ENCODE peak calls at places on chromosome X, in seven cellular contexts. One of them, this sample, is unnamed.

GRCh38 chrX:111874241-111874640 is 1.7 kb upstream of the TRPC5OS start:
- DNase-seq in nucleus accumbens: no peak
- DNase-seq in activated CD4-positive, alpha-beta T cell treated with anti-CD3 and anti-CD28 coated beads, Interleukin-2, amount 10 ng/mL, durations not matched to agents 7 days and 5 days: no peak
- DNase-seq in anterior cingulate cortex: no peak
- DNase-seq in fibroblast of lung: no peak
- DNase-seq in activated naive CD8-positive, alpha-beta T cell treated with anti-CD3 and anti-CD28 coated beads for 36 hours: no peak
- DNase-seq in smooth muscle cell of the brain vasculature: no peak
- DNase-seq in this sample: no peak

GRCh38 chrX:148928803-148929202 is 428.4 kb downstream of the AFF2 start:
- DNase-seq in nucleus accumbens: no peak
- DNase-seq in activated naive CD8-positive, alpha-beta T cell treated with anti-CD3 and anti-CD28 coated beads for 36 hours: no peak
- DNase-seq in smooth muscle cell of the brain vasculature: no peak
- DNase-seq in anterior cingulate cortex: no peak
- DNase-seq in activated CD4-positive, alpha-beta T cell treated with anti-CD3 and anti-CD28 coated beads, Interleukin-2, amount 10 ng/mL, durations not matched to agents 7 days and 5 days: no peak
- DNase-seq in fibroblast of lung: peak
- DNase-seq in this sample: no peak

GRCh38 chrX:125620715-125621587 is 301.3 kb downstream of the TEX13C start:
- DNase-seq in activated naive CD8-positive, alpha-beta T cell treated with anti-CD3 and anti-CD28 coated beads for 36 hours: no peak
- DNase-seq in nucleus accumbens: no peak
- DNase-seq in smooth muscle cell of the brain vasculature: no peak
- DNase-seq in anterior cingulate cortex: no peak
- DNase-seq in activated CD4-positive, alpha-beta T cell treated with anti-CD3 and anti-CD28 coated beads, Interleukin-2, amount 10 ng/mL, durations not matched to agents 7 days and 5 days: no peak
- DNase-seq in fibroblast of lung: no peak
- DNase-seq in this sample: no peak

GRCh38 chrX:150074175-150074574 is 135.9 kb upstream of the EOLA2 start:
- DNase-seq in activated naive CD8-positive, alpha-beta T cell treated with anti-CD3 and anti-CD28 coated beads for 36 hours: no peak
- DNase-seq in anterior cingulate cortex: no peak
- DNase-seq in activated CD4-positive, alpha-beta T cell treated with anti-CD3 and anti-CD28 coated beads, Interleukin-2, amount 10 ng/mL, durations not matched to agents 7 days and 5 days: no peak
- DNase-seq in smooth muscle cell of the brain vasculature: no peak
- DNase-seq in fibroblast of lung: peak
- DNase-seq in nucleus accumbens: no peak
- DNase-seq in this sample: no peak

GRCh38 chrX:154332561-154332960 is 37.0 kb downstream of the TKTL1 start:
- DNase-seq in nucleus accumbens: no peak
- DNase-seq in smooth muscle cell of the brain vasculature: no peak
- DNase-seq in activated naive CD8-positive, alpha-beta T cell treated with anti-CD3 and anti-CD28 coated beads for 36 hours: no peak
- DNase-seq in anterior cingulate cortex: no peak
- DNase-seq in fibroblast of lung: no peak
- DNase-seq in activated CD4-positive, alpha-beta T cell treated with anti-CD3 and anti-CD28 coated beads, Interleukin-2, amount 10 ng/mL, durations not matched to agents 7 days and 5 days: no peak
- DNase-seq in this sample: no peak

GRCh38 chrX:155997436-155997835 is at the start of gene IL9R:
- DNase-seq in nucleus accumbens: no peak
- DNase-seq in anterior cingulate cortex: no peak
- DNase-seq in activated CD4-positive, alpha-beta T cell treated with anti-CD3 and anti-CD28 coated beads, Interleukin-2, amount 10 ng/mL, durations not matched to agents 7 days and 5 days: peak
- DNase-seq in smooth muscle cell of the brain vasculature: no peak
- DNase-seq in activated naive CD8-positive, alpha-beta T cell treated with anti-CD3 and anti-CD28 coated beads for 36 hours: peak
- DNase-seq in fibroblast of lung: no peak
- DNase-seq in this sample: no peak

GRCh38 chrX:77719388-77719787 is 66.6 kb downstream of the ATRX start:
- DNase-seq in activated CD4-positive, alpha-beta T cell treated with anti-CD3 and anti-CD28 coated beads, Interleukin-2, amount 10 ng/mL, durations not matched to agents 7 days and 5 days: no peak
- DNase-seq in activated naive CD8-positive, alpha-beta T cell treated with anti-CD3 and anti-CD28 coated beads for 36 hours: no peak
- DNase-seq in fibroblast of lung: no peak
- DNase-seq in anterior cingulate cortex: no peak
- DNase-seq in smooth muscle cell of the brain vasculature: no peak
- DNase-seq in nucleus accumbens: no peak
- DNase-seq in this sample: no peak

GRCh38 chrX:40329616-40330015 is 231.9 kb upstream of the BCOR start:
- DNase-seq in activated naive CD8-positive, alpha-beta T cell treated with anti-CD3 and anti-CD28 coated beads for 36 hours: no peak
- DNase-seq in nucleus accumbens: no peak
- DNase-seq in activated CD4-positive, alpha-beta T cell treated with anti-CD3 and anti-CD28 coated beads, Interleukin-2, amount 10 ng/mL, durations not matched to agents 7 days and 5 days: no peak
- DNase-seq in smooth muscle cell of the brain vasculature: no peak
- DNase-seq in anterior cingulate cortex: no peak
- DNase-seq in fibroblast of lung: no peak
- DNase-seq in this sample: no peak

GRCh38 chrX:120727503-120727902 is 97.6 kb upstream of the C1GALT1C1 start:
- DNase-seq in smooth muscle cell of the brain vasculature: no peak
- DNase-seq in nucleus accumbens: no peak
- DNase-seq in activated naive CD8-positive, alpha-beta T cell treated with anti-CD3 and anti-CD28 coated beads for 36 hours: no peak
- DNase-seq in activated CD4-positive, alpha-beta T cell treated with anti-CD3 and anti-CD28 coated beads, Interleukin-2, amount 10 ng/mL, durations not matched to agents 7 days and 5 days: no peak
- DNase-seq in fibroblast of lung: no peak
- DNase-seq in anterior cingulate cortex: no peak
- DNase-seq in this sample: no peak

GRCh38 chrX:42783456-42783855 is 5.5 kb upstream of the PPP1R2C start:
- DNase-seq in anterior cingulate cortex: no peak
- DNase-seq in nucleus accumbens: no peak
- DNase-seq in activated naive CD8-positive, alpha-beta T cell treated with anti-CD3 and anti-CD28 coated beads for 36 hours: no peak
- DNase-seq in fibroblast of lung: no peak
- DNase-seq in smooth muscle cell of the brain vasculature: no peak
- DNase-seq in activated CD4-positive, alpha-beta T cell treated with anti-CD3 and anti-CD28 coated beads, Interleukin-2, amount 10 ng/mL, durations not matched to agents 7 days and 5 days: no peak
- DNase-seq in this sample: no peak

GRCh38 chrX:119728487-119728886 is 29.9 kb upstream of the SOWAHD start:
- DNase-seq in anterior cingulate cortex: no peak
- DNase-seq in activated naive CD8-positive, alpha-beta T cell treated with anti-CD3 and anti-CD28 coated beads for 36 hours: no peak
- DNase-seq in activated CD4-positive, alpha-beta T cell treated with anti-CD3 and anti-CD28 coated beads, Interleukin-2, amount 10 ng/mL, durations not matched to agents 7 days and 5 days: no peak
- DNase-seq in fibroblast of lung: no peak
- DNase-seq in smooth muscle cell of the brain vasculature: no peak
- DNase-seq in nucleus accumbens: no peak
- DNase-seq in this sample: no peak

GRCh38 chrX:9327747-9328145 is 137.1 kb upstream of the TBL1X start:
- DNase-seq in fibroblast of lung: peak
- DNase-seq in smooth muscle cell of the brain vasculature: no peak
- DNase-seq in activated CD4-positive, alpha-beta T cell treated with anti-CD3 and anti-CD28 coated beads, Interleukin-2, amount 10 ng/mL, durations not matched to agents 7 days and 5 days: no peak
- DNase-seq in activated naive CD8-positive, alpha-beta T cell treated with anti-CD3 and anti-CD28 coated beads for 36 hours: no peak
- DNase-seq in anterior cingulate cortex: no peak
- DNase-seq in nucleus accumbens: no peak
- DNase-seq in this sample: no peak

GRCh38 chrX:19807414-19807813 is 80.0 kb downstream of the SH3KBP1 start:
- DNase-seq in anterior cingulate cortex: no peak
- DNase-seq in activated naive CD8-positive, alpha-beta T cell treated with anti-CD3 and anti-CD28 coated beads for 36 hours: no peak
- DNase-seq in nucleus accumbens: no peak
- DNase-seq in fibroblast of lung: no peak
- DNase-seq in smooth muscle cell of the brain vasculature: no peak
- DNase-seq in activated CD4-positive, alpha-beta T cell treated with anti-CD3 and anti-CD28 coated beads, Interleukin-2, amount 10 ng/mL, durations not matched to agents 7 days and 5 days: no peak
- DNase-seq in this sample: no peak

GRCh38 chrX:40184968-40185367 is 87.2 kb upstream of the BCOR start:
- DNase-seq in anterior cingulate cortex: no peak
- DNase-seq in activated naive CD8-positive, alpha-beta T cell treated with anti-CD3 and anti-CD28 coated beads for 36 hours: no peak
- DNase-seq in smooth muscle cell of the brain vasculature: no peak
- DNase-seq in nucleus accumbens: no peak
- DNase-seq in activated CD4-positive, alpha-beta T cell treated with anti-CD3 and anti-CD28 coated beads, Interleukin-2, amount 10 ng/mL, durations not matched to agents 7 days and 5 days: no peak
- DNase-seq in fibroblast of lung: no peak
- DNase-seq in this sample: no peak

GRCh38 chrX:53377464-53377863 is 45.0 kb downstream of the SMC1A start:
- DNase-seq in nucleus accumbens: no peak
- DNase-seq in anterior cingulate cortex: no peak
- DNase-seq in smooth muscle cell of the brain vasculature: no peak
- DNase-seq in fibroblast of lung: no peak
- DNase-seq in activated naive CD8-positive, alpha-beta T cell treated with anti-CD3 and anti-CD28 coated beads for 36 hours: no peak
- DNase-seq in activated CD4-positive, alpha-beta T cell treated with anti-CD3 and anti-CD28 coated beads, Interleukin-2, amount 10 ng/mL, durations not matched to agents 7 days and 5 days: no peak
- DNase-seq in this sample: no peak

GRCh38 chrX:120824021-120824420 is 51.6 kb downstream of the CT47B1 start:
- DNase-seq in fibroblast of lung: no peak
- DNase-seq in smooth muscle cell of the brain vasculature: no peak
- DNase-seq in activated naive CD8-positive, alpha-beta T cell treated with anti-CD3 and anti-CD28 coated beads for 36 hours: no peak
- DNase-seq in anterior cingulate cortex: no peak
- DNase-seq in nucleus accumbens: no peak
- DNase-seq in activated CD4-positive, alpha-beta T cell treated with anti-CD3 and anti-CD28 coated beads, Interleukin-2, amount 10 ng/mL, durations not matched to agents 7 days and 5 days: no peak
- DNase-seq in this sample: no peak

GRCh38 chrX:40245411-40246140 is 147.8 kb upstream of the BCOR start:
- DNase-seq in smooth muscle cell of the brain vasculature: no peak
- DNase-seq in nucleus accumbens: no peak
- DNase-seq in activated CD4-positive, alpha-beta T cell treated with anti-CD3 and anti-CD28 coated beads, Interleukin-2, amount 10 ng/mL, durations not matched to agents 7 days and 5 days: no peak
- DNase-seq in activated naive CD8-positive, alpha-beta T cell treated with anti-CD3 and anti-CD28 coated beads for 36 hours: no peak
- DNase-seq in fibroblast of lung: peak
- DNase-seq in anterior cingulate cortex: no peak
- DNase-seq in this sample: no peak

GRCh38 chrX:69024931-69025330 is 140.3 kb downstream of the PJA1 start:
- DNase-seq in anterior cingulate cortex: no peak
- DNase-seq in smooth muscle cell of the brain vasculature: no peak
- DNase-seq in activated CD4-positive, alpha-beta T cell treated with anti-CD3 and anti-CD28 coated beads, Interleukin-2, amount 10 ng/mL, durations not matched to agents 7 days and 5 days: no peak
- DNase-seq in fibroblast of lung: peak
- DNase-seq in activated naive CD8-positive, alpha-beta T cell treated with anti-CD3 and anti-CD28 coated beads for 36 hours: no peak
- DNase-seq in nucleus accumbens: no peak
- DNase-seq in this sample: no peak

GRCh38 chrX:135639066-135639815 is 74.2 kb upstream of the CT45A1 start:
- DNase-seq in activated CD4-positive, alpha-beta T cell treated with anti-CD3 and anti-CD28 coated beads, Interleukin-2, amount 10 ng/mL, durations not matched to agents 7 days and 5 days: no peak
- DNase-seq in nucleus accumbens: no peak
- DNase-seq in anterior cingulate cortex: no peak
- DNase-seq in smooth muscle cell of the brain vasculature: no peak
- DNase-seq in fibroblast of lung: no peak
- DNase-seq in activated naive CD8-positive, alpha-beta T cell treated with anti-CD3 and anti-CD28 coated beads for 36 hours: no peak
- DNase-seq in this sample: no peak

GRCh38 chrX:24676403-24677024 is 17.2 kb upstream of the POLA1 start:
- DNase-seq in nucleus accumbens: no peak
- DNase-seq in activated naive CD8-positive, alpha-beta T cell treated with anti-CD3 and anti-CD28 coated beads for 36 hours: no peak
- DNase-seq in anterior cingulate cortex: no peak
- DNase-seq in smooth muscle cell of the brain vasculature: no peak
- DNase-seq in activated CD4-positive, alpha-beta T cell treated with anti-CD3 and anti-CD28 coated beads, Interleukin-2, amount 10 ng/mL, durations not matched to agents 7 days and 5 days: peak
- DNase-seq in fibroblast of lung: no peak
- DNase-seq in this sample: no peak

GRCh38 chrX:18931972-18932371 is 51.9 kb downstream of the PHKA2 start:
- DNase-seq in nucleus accumbens: no peak
- DNase-seq in activated CD4-positive, alpha-beta T cell treated with anti-CD3 and anti-CD28 coated beads, Interleukin-2, amount 10 ng/mL, durations not matched to agents 7 days and 5 days: peak
- DNase-seq in activated naive CD8-positive, alpha-beta T cell treated with anti-CD3 and anti-CD28 coated beads for 36 hours: no peak
- DNase-seq in anterior cingulate cortex: no peak
- DNase-seq in fibroblast of lung: peak
- DNase-seq in smooth muscle cell of the brain vasculature: no peak
- DNase-seq in this sample: no peak

GRCh38 chrX:10017866-10018265 is 50.7 kb downstream of the CLDN34 start:
- DNase-seq in activated CD4-positive, alpha-beta T cell treated with anti-CD3 and anti-CD28 coated beads, Interleukin-2, amount 10 ng/mL, durations not matched to agents 7 days and 5 days: no peak
- DNase-seq in smooth muscle cell of the brain vasculature: no peak
- DNase-seq in fibroblast of lung: peak
- DNase-seq in activated naive CD8-positive, alpha-beta T cell treated with anti-CD3 and anti-CD28 coated beads for 36 hours: no peak
- DNase-seq in nucleus accumbens: no peak
- DNase-seq in anterior cingulate cortex: no peak
- DNase-seq in this sample: no peak

GRCh38 chrX:7316280-7316679 is 168.3 kb upstream of the PUDP start:
- DNase-seq in anterior cingulate cortex: no peak
- DNase-seq in nucleus accumbens: no peak
- DNase-seq in smooth muscle cell of the brain vasculature: no peak
- DNase-seq in activated naive CD8-positive, alpha-beta T cell treated with anti-CD3 and anti-CD28 coated beads for 36 hours: no peak
- DNase-seq in fibroblast of lung: peak
- DNase-seq in activated CD4-positive, alpha-beta T cell treated with anti-CD3 and anti-CD28 coated beads, Interleukin-2, amount 10 ng/mL, durations not matched to agents 7 days and 5 days: no peak
- DNase-seq in this sample: no peak

GRCh38 chrX:107610667-107611066 is 17.6 kb upstream of the PRPS1 start:
- DNase-seq in fibroblast of lung: no peak
- DNase-seq in nucleus accumbens: no peak
- DNase-seq in anterior cingulate cortex: no peak
- DNase-seq in activated CD4-positive, alpha-beta T cell treated with anti-CD3 and anti-CD28 coated beads, Interleukin-2, amount 10 ng/mL, durations not matched to agents 7 days and 5 days: no peak
- DNase-seq in smooth muscle cell of the brain vasculature: no peak
- DNase-seq in activated naive CD8-positive, alpha-beta T cell treated with anti-CD3 and anti-CD28 coated beads for 36 hours: no peak
- DNase-seq in this sample: no peak

GRCh38 chrX:19176901-19177630 is 54.8 kb upstream of the ADGRG2 start:
- DNase-seq in smooth muscle cell of the brain vasculature: no peak
- DNase-seq in anterior cingulate cortex: no peak
- DNase-seq in activated naive CD8-positive, alpha-beta T cell treated with anti-CD3 and anti-CD28 coated beads for 36 hours: no peak
- DNase-seq in activated CD4-positive, alpha-beta T cell treated with anti-CD3 and anti-CD28 coated beads, Interleukin-2, amount 10 ng/mL, durations not matched to agents 7 days and 5 days: no peak
- DNase-seq in nucleus accumbens: no peak
- DNase-seq in fibroblast of lung: no peak
- DNase-seq in this sample: no peak

GRCh38 chrX:45351478-45351877 is 150.8 kb upstream of the DIPK2B start:
- DNase-seq in activated naive CD8-positive, alpha-beta T cell treated with anti-CD3 and anti-CD28 coated beads for 36 hours: no peak
- DNase-seq in fibroblast of lung: peak
- DNase-seq in activated CD4-positive, alpha-beta T cell treated with anti-CD3 and anti-CD28 coated beads, Interleukin-2, amount 10 ng/mL, durations not matched to agents 7 days and 5 days: no peak
- DNase-seq in smooth muscle cell of the brain vasculature: no peak
- DNase-seq in anterior cingulate cortex: no peak
- DNase-seq in nucleus accumbens: no peak
- DNase-seq in this sample: no peak

GRCh38 chrX:20527458-20528099 is 260.9 kb upstream of the RPS6KA3 start:
- DNase-seq in activated naive CD8-positive, alpha-beta T cell treated with anti-CD3 and anti-CD28 coated beads for 36 hours: no peak
- DNase-seq in fibroblast of lung: no peak
- DNase-seq in smooth muscle cell of the brain vasculature: no peak
- DNase-seq in activated CD4-positive, alpha-beta T cell treated with anti-CD3 and anti-CD28 coated beads, Interleukin-2, amount 10 ng/mL, durations not matched to agents 7 days and 5 days: no peak
- DNase-seq in anterior cingulate cortex: no peak
- DNase-seq in nucleus accumbens: no peak
- DNase-seq in this sample: no peak

GRCh38 chrX:55163171-55163570 is 57.0 kb upstream of the PAGE5 start:
- DNase-seq in nucleus accumbens: no peak
- DNase-seq in smooth muscle cell of the brain vasculature: no peak
- DNase-seq in anterior cingulate cortex: no peak
- DNase-seq in activated CD4-positive, alpha-beta T cell treated with anti-CD3 and anti-CD28 coated beads, Interleukin-2, amount 10 ng/mL, durations not matched to agents 7 days and 5 days: no peak
- DNase-seq in fibroblast of lung: no peak
- DNase-seq in activated naive CD8-positive, alpha-beta T cell treated with anti-CD3 and anti-CD28 coated beads for 36 hours: no peak
- DNase-seq in this sample: no peak

GRCh38 chrX:118974908-118975671 is 672 bp downstream of the LONRF3 start:
- DNase-seq in activated naive CD8-positive, alpha-beta T cell treated with anti-CD3 and anti-CD28 coated beads for 36 hours: peak
- DNase-seq in anterior cingulate cortex: no peak
- DNase-seq in activated CD4-positive, alpha-beta T cell treated with anti-CD3 and anti-CD28 coated beads, Interleukin-2, amount 10 ng/mL, durations not matched to agents 7 days and 5 days: peak
- DNase-seq in smooth muscle cell of the brain vasculature: no peak
- DNase-seq in nucleus accumbens: no peak
- DNase-seq in fibroblast of lung: peak
- DNase-seq in this sample: no peak

GRCh38 chrX:119880552-119881437 is 9.2 kb downstream of the NDUFA1 start:
- DNase-seq in anterior cingulate cortex: peak
- DNase-seq in nucleus accumbens: no peak
- DNase-seq in activated CD4-positive, alpha-beta T cell treated with anti-CD3 and anti-CD28 coated beads, Interleukin-2, amount 10 ng/mL, durations not matched to agents 7 days and 5 days: peak
- DNase-seq in fibroblast of lung: peak
- DNase-seq in activated naive CD8-positive, alpha-beta T cell treated with anti-CD3 and anti-CD28 coated beads for 36 hours: peak
- DNase-seq in smooth muscle cell of the brain vasculature: no peak
- DNase-seq in this sample: no peak

This sample was measured in occipital lobe.